ENCODE peak calls at places on chromosome 4, in four cellular contexts. N, O, F and T are unnamed samples.

GRCh38 chr4:1983846-1984405 is 24.8 kb downstream of the NELFA start:
- DNase-seq in N (no peak), F (no peak), O (no peak), T (no peak)

GRCh38 chr4:105520819-105521790 is 31.3 kb upstream of the ARHGEF38 start:
- DNase-seq in O (peak; percentile 15), F (peak; percentile 35), N (peak; percentile 58), T (peak; percentile 50)

GRCh38 chr4:24475756-24476155 is 108.6 kb downstream of the DHX15 start:
- DNase-seq in F (no peak), N (no peak), O (no peak), T (no peak)

GRCh38 chr4:56857601-56858301 is 36.2 kb upstream of the SPINK2 start:
- DNase-seq in O (no peak), N (no peak), F (no peak), T (no peak)

GRCh38 chr4:61296115-61296514 is 96.0 kb downstream of the ADGRL3 start:
- DNase-seq in F (no peak), O (no peak), N (no peak), T (no peak)

GRCh38 chr4:138202686-138203085 is 39.5 kb downstream of the SLC7A11 start:
- DNase-seq in O (no peak), N (no peak), F (no peak), T (no peak)

GRCh38 chr4:3234171-3235029 is 14.6 kb upstream of the MSANTD1 start:
- DNase-seq in O (no peak), N (no peak), F (no peak), T (no peak)

GRCh38 chr4:128917781-128918180 is 108.3 kb downstream of the JADE1 start:
- DNase-seq in N (no peak), F (no peak), O (peak; percentile 68), T (no peak)

GRCh38 chr4:7212101-7212674 is 19.9 kb downstream of the SORCS2 start:
- DNase-seq in O (no peak), F (peak; percentile 38), N (no peak), T (no peak)

GRCh38 chr4:88812420-88812819 is 114.8 kb upstream of the NAP1L5 start:
- DNase-seq in O (no peak), F (no peak), N (no peak), T (no peak)

GRCh38 chr4:184473515-184474260 is 662 bp downstream of the IRF2 start:
- DNase-seq in O (no peak), F (no peak), N (peak; percentile 51), T (peak; percentile 13)

GRCh38 chr4:48112017-48112667 is 21.9 kb downstream of the TXK start:
- DNase-seq in O (no peak), N (no peak), F (no peak), T (no peak)

GRCh38 chr4:16418814-16419213 is 192.5 kb upstream of the TAPT1 start:
- DNase-seq in N (no peak), F (no peak), O (no peak), T (no peak)

GRCh38 chr4:173504181-173504503 is 25.9 kb downstream of the HAND2 start:
- DNase-seq in O (no peak), F (no peak), N (no peak), T (no peak)

DNA sequence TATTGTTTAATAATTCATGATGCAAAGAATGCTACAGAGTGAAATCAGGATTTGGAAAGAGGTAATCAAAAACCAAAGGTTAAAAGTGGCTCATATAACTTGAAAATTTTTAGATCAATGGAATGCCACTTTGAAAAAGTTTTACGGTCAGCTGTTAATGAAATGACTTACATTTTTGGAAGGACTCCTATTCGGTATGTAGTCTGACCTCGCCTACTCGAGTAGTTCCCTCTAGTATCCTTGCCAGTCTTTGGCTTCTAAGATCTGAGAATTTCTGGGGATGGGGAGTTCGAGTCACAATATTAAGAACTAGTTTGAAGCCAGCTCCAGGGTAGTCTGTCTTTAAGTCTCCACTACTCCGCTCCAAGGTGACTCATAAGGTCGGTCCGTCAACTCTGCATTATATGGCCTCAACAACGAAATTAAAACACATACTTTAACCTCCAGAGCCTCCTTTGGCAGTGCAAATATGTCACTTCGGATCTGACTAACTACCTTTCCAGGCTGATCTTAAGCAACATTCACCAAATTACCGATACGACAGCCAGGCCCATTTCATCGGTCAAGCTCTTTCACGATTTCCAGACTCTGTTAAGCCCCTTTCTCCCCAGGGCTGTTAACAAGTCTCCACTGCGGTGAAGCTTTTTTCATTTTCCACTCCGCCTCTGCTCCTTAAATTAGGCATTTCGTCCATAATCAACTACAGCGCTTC is 718 bp upstream of the NAA15 start:
- DNase-seq in N (peak; percentile 65), O (peak; percentile 36), F (no peak), T (no peak)
- TF ChIP-seq FOXK2 in N (no peak), O (no peak), F (no peak), T (no peak)

DNA sequence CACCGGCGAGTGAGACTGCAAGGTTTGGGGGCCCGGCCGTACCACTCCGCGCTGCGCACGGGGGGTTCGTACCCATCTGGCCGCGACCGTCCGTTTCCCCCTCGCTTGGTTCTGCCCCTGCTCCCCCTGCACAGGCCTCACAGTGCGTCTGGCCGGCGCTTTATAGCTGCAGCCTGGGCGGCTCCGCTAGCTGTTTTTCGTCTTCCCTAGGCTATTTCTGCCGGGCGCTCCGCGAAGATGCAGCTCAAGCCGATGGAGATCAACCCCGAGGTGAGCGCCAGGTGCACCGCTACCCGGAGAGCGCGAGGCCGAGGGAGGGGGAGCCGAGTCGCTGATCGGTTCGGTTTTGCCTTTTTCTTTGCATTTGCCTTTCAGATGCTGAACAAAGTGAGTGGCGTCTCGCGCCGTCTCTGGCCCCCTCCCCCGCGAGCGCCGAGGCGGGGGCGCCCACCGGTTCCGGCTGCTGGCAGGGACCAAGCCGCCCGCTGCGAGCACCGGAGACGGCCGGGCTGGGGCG is at the start of gene UCHL1:
- DNase-seq in F (no peak), N (no peak), O (no peak), T (peak; percentile 79)
- TF ChIP-seq BHLHE40 in F (no peak), N (no peak), O (no peak), T (peak; percentile 71)

GRCh38 chr4:8410641-8411271 is 29.8 kb downstream of the ACOX3 start:
- DNase-seq in F (peak; percentile 80), N (peak; percentile 84), O (no peak), T (peak; percentile 90)
- TF ChIP-seq FOXM1 in F (no peak), N (no peak), O (no peak), T (no peak)

GRCh38 chr4:109184421-109184956 is 118.0 kb downstream of the COL25A1 start:
- DNase-seq in F (no peak), O (no peak), N (no peak), T (no peak)
- TF ChIP-seq FOXK2 in F (no peak), O (no peak), N (no peak), T (no peak)

GRCh38 chr4:112748352-112748900 is 111.5 kb downstream of the LARP7 start:
- DNase-seq in F (no peak), O (no peak), N (no peak), T (no peak)

GRCh38 chr4:112751447-112751846 is 114.5 kb downstream of the LARP7 start:
- DNase-seq in F (no peak), N (no peak), O (no peak), T (no peak)

GRCh38 chr4:112752061-112752460 is 115.1 kb downstream of the LARP7 start:
- DNase-seq in N (no peak), O (no peak), F (no peak), T (no peak)

GRCh38 chr4:112752510-112752909 is 115.6 kb downstream of the LARP7 start:
- DNase-seq in O (no peak), N (no peak), F (no peak), T (no peak)

DNA sequence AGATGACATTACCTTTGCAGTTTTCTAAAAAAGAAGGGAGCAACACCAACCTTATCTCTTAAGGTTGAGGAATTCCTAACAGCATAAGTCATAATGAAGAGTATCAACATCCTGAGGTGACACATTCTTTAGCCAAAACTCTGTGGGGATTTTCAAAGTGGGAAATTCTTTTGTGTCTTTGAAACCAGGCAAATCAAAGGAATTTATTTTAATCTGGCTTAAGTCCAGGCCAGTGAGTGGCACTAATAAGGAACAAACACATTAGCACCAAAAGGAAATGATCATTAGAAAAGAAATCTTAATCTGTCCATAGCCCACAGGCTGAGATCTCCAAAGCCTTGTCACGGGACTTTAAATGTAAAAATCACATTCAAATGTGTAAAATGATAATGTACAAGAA is 110.1 kb downstream of the LARP7 start:
- DNase-seq in N (no peak), O (no peak), F (peak; percentile 3), T (no peak)
- TF ChIP-seq BHLHE40 in N (no peak), O (no peak), F (no peak), T (no peak)